ENCODE peak calls at places on chromosomes 11 and 22, in four cellular contexts. S is HEK293T, X is WTC11, F is HepG2. G is an unnamed sample.
A peak's percentile ranks its signal among the peaks of the same experiment; 100 is the strongest.

GRCh38 chr11:125253289-125253688 is 88.7 kb downstream of the PKNOX2 start:
- DNase-seq in X (no peak), S (no peak), F (no peak), G (no peak)

GRCh38 chr11:112795142-112795815 is 165.9 kb upstream of the NCAM1 start:
- DNase-seq in F (peak; percentile 19), S (peak; percentile 75), X (peak; percentile 67), G (peak; percentile 73)

GRCh38 chr11:70491696-70492472 is 93.6 kb downstream of the CTTN start:
- DNase-seq in X (no peak), S (no peak), F (no peak), G (no peak)

GRCh38 chr22:23047265-23047664 is 23.1 kb upstream of the GNAZ start:
- DNase-seq in F (no peak), X (no peak), S (no peak), G (no peak)

GRCh38 chr11:33970984-33971466 is 79.1 kb upstream of the LMO2 start:
- DNase-seq in X (peak; percentile 41), S (peak; percentile 71), F (peak; percentile 46), G (peak; percentile 54)

GRCh38 chr22:21736948-21737347 is 1.4 kb upstream of the YPEL1 start:
- DNase-seq in F (no peak), X (no peak), S (no peak), G (no peak)

GRCh38 chr22:29109853-29110252 is 37.0 kb downstream of the KREMEN1 start:
- DNase-seq in F (no peak), X (no peak), S (no peak), G (no peak)

GRCh38 chr11:79617561-79617960 is 176.7 kb upstream of the TENM4 start:
- DNase-seq in F (no peak), S (no peak), X (no peak), G (no peak)

GRCh38 chr22:50482107-50483074 is 1.0 kb downstream of the ADM2 start:
- DNase-seq in F (no peak), X (no peak), S (no peak), G (no peak)

DNA sequence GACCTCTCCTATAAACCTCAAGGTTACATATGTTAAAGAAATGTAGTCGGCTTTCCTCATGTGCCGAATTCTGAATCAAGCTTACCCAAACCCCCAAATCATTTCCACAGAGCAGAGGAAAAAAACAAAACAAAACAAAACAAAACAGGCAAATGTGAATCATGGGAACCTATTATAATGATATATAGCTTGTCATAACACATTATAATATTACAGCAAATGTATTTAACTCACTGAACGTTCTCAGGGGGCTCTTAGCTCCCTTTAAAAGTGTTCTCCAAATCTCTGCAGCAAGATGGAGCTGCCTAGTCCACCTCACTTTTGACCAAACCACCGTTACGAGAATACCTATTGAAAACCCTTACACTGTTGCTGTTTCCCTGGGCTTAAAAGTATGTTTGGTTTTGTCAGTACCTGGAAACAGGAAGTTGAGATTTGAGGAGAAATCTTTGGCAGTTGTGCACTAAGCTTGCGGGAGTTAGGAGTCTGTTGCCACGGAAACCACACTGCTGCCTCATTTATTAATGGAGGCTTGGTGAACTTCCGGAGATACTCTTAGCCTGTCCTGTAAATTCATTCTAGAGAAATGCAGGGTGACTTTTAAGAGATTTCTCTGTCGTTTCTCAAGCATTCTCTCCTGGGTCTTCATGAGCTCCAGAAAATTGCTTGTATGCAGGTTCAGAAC is 167.0 kb upstream of the RASSF10 start:
- DNase-seq in X (no peak), F (no peak), S (no peak), G (peak; percentile 32)
- TF ChIP-seq ELF4 in X (no peak), F (no peak), S (no peak), G (no peak)

GRCh38 chr11:57341250-57341808 is 3.2 kb downstream of the P2RX3 start:
- DNase-seq in F (no peak), X (no peak), S (no peak), G (no peak)

GRCh38 chr11:57342702-57343101 is 4.5 kb downstream of the P2RX3 start:
- DNase-seq in X (no peak), S (no peak), F (no peak), G (no peak)

GRCh38 chr11:57345555-57346151 is 7.5 kb downstream of the P2RX3 start:
- DNase-seq in F (peak; percentile 64), S (peak; percentile 77), X (peak; percentile 89), G (peak; percentile 87)

GRCh38 chr11:57344826-57345225 is 6.7 kb downstream of the P2RX3 start:
- DNase-seq in F (no peak), S (no peak), X (no peak), G (no peak)

GRCh38 chr11:57343825-57344224 is 5.7 kb downstream of the P2RX3 start:
- DNase-seq in F (no peak), X (no peak), S (no peak), G (no peak)
- TF ChIP-seq ELF4 in F (no peak), X (no peak), S (no peak), G (no peak)

GRCh38 chr11:15707971-15708370 is 593.2 kb downstream of the INSC start:
- DNase-seq in S (no peak), X (peak; percentile 12), F (no peak), G (no peak)
- TF ChIP-seq ELF4 in S (no peak), X (no peak), F (no peak), G (no peak)

GRCh38 chr11:73326929-73327811 is 19.1 kb downstream of the ARHGEF17 start:
- DNase-seq in S (no peak), X (no peak), F (no peak), G (no peak)
- TF ChIP-seq ELF4 in S (no peak), X (no peak), F (no peak), G (no peak)

GRCh38 chr11:116513894-116514293 is 258.9 kb downstream of the BUD13 start:
- DNase-seq in F (peak; percentile 64), S (no peak), X (peak; percentile 87), G (peak; percentile 63)
- TF ChIP-seq ELF4 in F (no peak), S (no peak), X (no peak), G (no peak)

GRCh38 chr11:77661670-77662069 is 24.1 kb upstream of the CLNS1A start:
- DNase-seq in S (no peak), X (no peak), F (no peak), G (no peak)

GRCh38 chr11:77654770-77655434 is 17.3 kb upstream of the CLNS1A start:
- DNase-seq in F (no peak), S (no peak), X (no peak), G (no peak)

GRCh38 chr11:77660947-77661346 is 23.4 kb upstream of the CLNS1A start:
- DNase-seq in X (no peak), S (no peak), F (no peak), G (no peak)

GRCh38 chr11:77658213-77659013 is 20.8 kb upstream of the CLNS1A start:
- DNase-seq in S (no peak), X (no peak), F (no peak), G (peak; percentile 40)

GRCh38 chr11:77656362-77656761 is 18.8 kb upstream of the CLNS1A start:
- DNase-seq in X (no peak), S (no peak), F (peak; percentile 53), G (no peak)
- TF ChIP-seq ELF4 in X (no peak), S (no peak), F (no peak), G (no peak)

DNA sequence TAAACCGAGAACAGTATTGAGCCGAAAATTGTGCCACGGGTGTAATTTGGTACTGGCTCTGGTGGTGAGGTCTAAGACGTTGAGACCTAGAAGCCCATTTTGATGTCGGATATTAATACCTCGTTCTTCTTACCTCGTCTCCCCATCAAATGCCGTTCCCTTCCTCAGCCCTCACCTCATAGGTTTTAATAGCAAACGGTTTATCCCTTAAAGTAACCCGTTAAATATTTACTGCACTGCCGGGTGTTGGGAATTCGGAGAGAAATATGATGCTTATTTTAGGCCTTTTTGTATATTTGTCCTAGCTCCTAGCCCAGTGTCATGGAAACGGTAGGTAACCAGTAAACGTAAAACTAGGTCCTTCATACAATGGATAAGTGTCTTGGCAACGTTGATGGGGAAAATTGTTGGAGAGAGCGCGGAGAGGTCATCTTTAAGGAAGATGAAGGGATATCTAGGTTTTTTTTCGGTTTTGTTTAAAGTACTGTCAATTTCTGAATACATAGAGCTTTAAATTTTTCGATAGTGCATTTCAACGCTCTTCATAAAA is 954 bp downstream of the C11orf58 start:
- DNase-seq in X (no peak), S (peak; percentile 12), F (no peak), G (no peak)
- TF ChIP-seq ELF4 in X (no peak), S (no peak), F (no peak), G (no peak)

GRCh38 chr22:42883970-42884369 is 26.9 kb upstream of the ARFGAP3 start:
- DNase-seq in F (no peak), S (no peak), X (no peak), G (no peak)

GRCh38 chr22:42880815-42881214 is 23.7 kb upstream of the ARFGAP3 start:
- DNase-seq in F (no peak), S (peak; percentile 29), X (peak; percentile 45), G (no peak)

GRCh38 chr22:42883121-42883520 is 26.0 kb upstream of the ARFGAP3 start:
- DNase-seq in X (no peak), S (no peak), F (no peak), G (no peak)

GRCh38 chr22:42881298-42881697 is 24.2 kb upstream of the ARFGAP3 start:
- DNase-seq in X (no peak), S (no peak), F (no peak), G (no peak)

GRCh38 chr22:42881982-42882656 is 25.0 kb upstream of the ARFGAP3 start:
- DNase-seq in S (no peak), X (no peak), F (no peak), G (no peak)
- TF ChIP-seq ELF4 in S (no peak), X (no peak), F (no peak), G (no peak)

GRCh38 chr11:118341749-118342489 is 586 bp downstream of the CD3D start:
- DNase-seq in X (no peak), F (peak; percentile 32), S (no peak), G (no peak)

GRCh38 chr11:118342503-118343161 is at the start of gene CD3D:
- DNase-seq in S (no peak), F (peak; percentile 20), X (no peak), G (peak; percentile 84)

GRCh38 chr11:118343248-118343647 is 743 bp upstream of the CD3D start:
- DNase-seq in X (no peak), F (no peak), S (no peak), G (no peak)

GRCh38 chr11:118340437-118340836 is 2.1 kb downstream of the CD3D start:
- DNase-seq in X (no peak), S (no peak), F (no peak), G (no peak)

DNA sequence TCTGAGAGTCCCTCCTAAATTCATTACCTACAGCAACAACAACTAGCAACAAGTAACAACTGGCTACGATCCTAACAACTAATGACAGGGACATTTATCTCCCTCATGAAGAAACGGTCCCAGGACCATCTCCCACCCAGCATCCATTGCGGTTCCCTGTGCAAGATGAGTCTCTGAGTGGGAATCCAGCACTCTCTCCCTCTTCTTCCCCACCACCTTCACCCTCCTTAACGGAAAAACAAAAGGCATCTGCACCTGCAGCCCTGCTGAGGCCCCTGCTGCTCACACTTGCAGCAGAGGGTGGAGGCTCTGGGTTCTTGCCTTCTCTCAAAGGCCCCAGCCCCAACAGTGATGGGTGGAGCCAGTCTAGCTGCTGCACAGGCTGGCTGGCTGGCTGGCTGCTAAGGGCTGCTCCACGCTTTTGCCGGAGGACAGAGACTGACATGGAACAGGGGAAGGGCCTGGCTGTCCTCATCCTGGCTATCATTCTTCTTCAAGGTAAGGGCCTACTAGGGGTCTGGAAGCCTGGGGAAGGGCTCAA is at the start of gene CD3G:
- DNase-seq in X (no peak), S (no peak), F (no peak), G (no peak)
- TF ChIP-seq ELF4 in X (no peak), S (no peak), F (no peak), G (no peak)

G was measured in K562.